ENCODE peak calls at places on chromosome 11, in four cellular contexts. A is HFFc6, S is hepatic stellate cell, U is body of pancreas. Z is an unnamed sample.

GRCh38 chr11:65611028-65611757 is 2.8 kb downstream of the MAP3K11 start:
- DNase-seq in A (no peak), S (no peak), U (no peak), Z (no peak)

GRCh38 chr11:2796508-2797180 is 88.9 kb downstream of the CDKN1C start:
- DNase-seq in A (no peak), S (no peak), U (peak), Z (no peak)

GRCh38 chr11:69839516-69839915 is 20.3 kb upstream of the FGF3 start:
- DNase-seq in A (no peak), S (no peak), U (no peak), Z (no peak)

GRCh38 chr11:23727821-23728220 is 769.0 kb upstream of the LUZP2 start:
- DNase-seq in A (no peak), S (no peak), U (no peak), Z (peak)

GRCh38 chr11:126478466-126478865 is 123.0 kb downstream of the ST3GAL4 start:
- DNase-seq in A (no peak), S (no peak), U (no peak), Z (no peak)

GRCh38 chr11:14408612-14409011 is 49.6 kb upstream of the RRAS2 start:
- DNase-seq in A (no peak), S (no peak), U (no peak), Z (no peak)

GRCh38 chr11:106668147-106668546 is 350.1 kb downstream of the GUCY1A2 start:
- DNase-seq in A (peak), S (no peak), U (no peak), Z (peak)

GRCh38 chr11:79419120-79419519 is 21.7 kb downstream of the TENM4 start:
- DNase-seq in A (peak), S (peak), U (no peak), Z (peak)

GRCh38 chr11:115552151-115552550 is 47.9 kb upstream of the CADM1 start:
- DNase-seq in A (no peak), S (no peak), U (no peak), Z (no peak)

GRCh38 chr11:110295487-110296225 is 758 bp downstream of the RDX start:
- DNase-seq in A (peak), S (peak), U (peak), Z (peak)

GRCh38 chr11:78310500-78310909 is 107.1 kb downstream of the GAB2 start:
- DNase-seq in A (no peak), S (peak), U (peak), Z (no peak)

GRCh38 chr11:104531075-104531474 is 367.1 kb upstream of the PDGFD start:
- DNase-seq in A (no peak), S (no peak), U (no peak), Z (no peak)

Z was measured in astrocyte of the spinal cord.